ENCODE peak calls at places on chromosomes 6 and 20, in eight cellular contexts. One of them, this sample, is unnamed.
A peak's percentile ranks its signal among the peaks of the same experiment; 100 is the strongest.

GRCh38 chr6:45513331-45513730 is 135.6 kb upstream of the SUPT3H start:
- DNase-seq in kidney glomerular epithelial cell: no peak
- DNase-seq in activated CD4-positive, CD25-positive, alpha-beta regulatory T cell: no peak
- DNase-seq in ACHN: no peak
- DNase-seq in tibial artery: no peak
- DNase-seq in HS-5: no peak
- DNase-seq in LHCN-M2: no peak
- DNase-seq in AG09309: no peak
- DNase-seq in this sample: no peak

GRCh38 chr20:57414867-57415592 is 23.8 kb downstream of the RBM38 start:
- DNase-seq in kidney glomerular epithelial cell: no peak
- DNase-seq in activated CD4-positive, CD25-positive, alpha-beta regulatory T cell: no peak
- DNase-seq in ACHN: no peak
- DNase-seq in tibial artery: no peak
- DNase-seq in HS-5: no peak
- DNase-seq in LHCN-M2: no peak
- DNase-seq in AG09309: no peak
- DNase-seq in this sample: no peak

GRCh38 chr6:79250107-79250514 is 15.6 kb upstream of the HMGN3 start:
- DNase-seq in kidney glomerular epithelial cell: no peak
- DNase-seq in activated CD4-positive, CD25-positive, alpha-beta regulatory T cell: no peak
- DNase-seq in ACHN: peak; percentile 23
- DNase-seq in tibial artery: no peak
- DNase-seq in HS-5: no peak
- DNase-seq in LHCN-M2: no peak
- DNase-seq in AG09309: no peak
- DNase-seq in this sample: no peak

GRCh38 chr6:44630125-44631028 is 242.9 kb downstream of the CDC5L start:
- DNase-seq in kidney glomerular epithelial cell: no peak
- DNase-seq in activated CD4-positive, CD25-positive, alpha-beta regulatory T cell: no peak
- DNase-seq in ACHN: peak; percentile 51
- DNase-seq in tibial artery: no peak
- DNase-seq in HS-5: no peak
- DNase-seq in LHCN-M2: peak; percentile 59
- DNase-seq in AG09309: no peak
- DNase-seq in this sample: peak; percentile 32

GRCh38 chr6:147040041-147040440 is 164.2 kb upstream of the STXBP5 start:
- DNase-seq in kidney glomerular epithelial cell: no peak
- DNase-seq in activated CD4-positive, CD25-positive, alpha-beta regulatory T cell: no peak
- DNase-seq in ACHN: no peak
- DNase-seq in tibial artery: no peak
- DNase-seq in HS-5: no peak
- DNase-seq in LHCN-M2: peak; percentile 30
- DNase-seq in AG09309: peak; percentile 70
- DNase-seq in this sample: no peak

GRCh38 chr6:80622641-80623040 is 516.2 kb downstream of the BCKDHB start:
- DNase-seq in kidney glomerular epithelial cell: no peak
- DNase-seq in activated CD4-positive, CD25-positive, alpha-beta regulatory T cell: no peak
- DNase-seq in ACHN: no peak
- DNase-seq in tibial artery: no peak
- DNase-seq in HS-5: no peak
- DNase-seq in LHCN-M2: peak; percentile 53
- DNase-seq in AG09309: no peak
- DNase-seq in this sample: no peak

GRCh38 chr6:132147530-132148011 is 196.4 kb upstream of the CCN2 start:
- DNase-seq in kidney glomerular epithelial cell: no peak
- DNase-seq in activated CD4-positive, CD25-positive, alpha-beta regulatory T cell: no peak
- DNase-seq in ACHN: no peak
- DNase-seq in tibial artery: no peak
- DNase-seq in HS-5: peak; percentile 97
- DNase-seq in LHCN-M2: peak; percentile 74
- DNase-seq in AG09309: peak; percentile 100
- DNase-seq in this sample: peak; percentile 60

GRCh38 chr6:141326426-141326825 is 806.3 kb upstream of the GJE1 start:
- DNase-seq in kidney glomerular epithelial cell: peak; percentile 94
- DNase-seq in activated CD4-positive, CD25-positive, alpha-beta regulatory T cell: peak; percentile 0
- DNase-seq in ACHN: peak; percentile 94
- DNase-seq in tibial artery: peak; percentile 45
- DNase-seq in HS-5: peak; percentile 98
- DNase-seq in LHCN-M2: peak; percentile 99
- DNase-seq in AG09309: peak; percentile 96
- DNase-seq in this sample: peak; percentile 95

GRCh38 chr6:158707120-158707519 is 57.3 kb downstream of the SYTL3 start:
- DNase-seq in kidney glomerular epithelial cell: peak; percentile 32
- DNase-seq in activated CD4-positive, CD25-positive, alpha-beta regulatory T cell: no peak
- DNase-seq in ACHN: peak; percentile 68
- DNase-seq in tibial artery: no peak
- DNase-seq in HS-5: no peak
- DNase-seq in LHCN-M2: peak; percentile 65
- DNase-seq in AG09309: no peak
- DNase-seq in this sample: peak; percentile 31

GRCh38 chr6:165556116-165556843 is 106.8 kb downstream of the PDE10A start:
- DNase-seq in kidney glomerular epithelial cell: no peak
- DNase-seq in activated CD4-positive, CD25-positive, alpha-beta regulatory T cell: no peak
- DNase-seq in ACHN: peak; percentile 54
- DNase-seq in tibial artery: no peak
- DNase-seq in HS-5: no peak
- DNase-seq in LHCN-M2: peak; percentile 55
- DNase-seq in AG09309: no peak
- DNase-seq in this sample: peak; percentile 46

GRCh38 chr6:40232698-40233097 is 298.4 kb upstream of the MOCS1 start:
- DNase-seq in kidney glomerular epithelial cell: no peak
- DNase-seq in activated CD4-positive, CD25-positive, alpha-beta regulatory T cell: no peak
- DNase-seq in ACHN: no peak
- DNase-seq in tibial artery: no peak
- DNase-seq in HS-5: no peak
- DNase-seq in LHCN-M2: no peak
- DNase-seq in AG09309: no peak
- DNase-seq in this sample: no peak

GRCh38 chr20:5835234-5835845 is 85.1 kb downstream of the SHLD1 start:
- DNase-seq in kidney glomerular epithelial cell: peak; percentile 4
- DNase-seq in activated CD4-positive, CD25-positive, alpha-beta regulatory T cell: no peak
- DNase-seq in ACHN: no peak
- DNase-seq in tibial artery: no peak
- DNase-seq in HS-5: peak; percentile 53
- DNase-seq in LHCN-M2: peak; percentile 83
- DNase-seq in AG09309: no peak
- DNase-seq in this sample: no peak

GRCh38 chr6:29992792-29993191 is 50.5 kb downstream of the HLA-A start:
- DNase-seq in kidney glomerular epithelial cell: no peak
- DNase-seq in activated CD4-positive, CD25-positive, alpha-beta regulatory T cell: no peak
- DNase-seq in ACHN: peak; percentile 25
- DNase-seq in tibial artery: no peak
- DNase-seq in HS-5: peak; percentile 61
- DNase-seq in LHCN-M2: peak; percentile 66
- DNase-seq in AG09309: no peak
- DNase-seq in this sample: peak; percentile 41

GRCh38 chr6:138105880-138106664 is 1.1 kb downstream of the PERP start:
- DNase-seq in kidney glomerular epithelial cell: peak; percentile 49
- DNase-seq in activated CD4-positive, CD25-positive, alpha-beta regulatory T cell: no peak
- DNase-seq in ACHN: peak; percentile 19
- DNase-seq in tibial artery: no peak
- DNase-seq in HS-5: no peak
- DNase-seq in LHCN-M2: no peak
- DNase-seq in AG09309: no peak
- DNase-seq in this sample: no peak

GRCh38 chr20:55471052-55472006 is 534.0 kb downstream of the CBLN4 start:
- DNase-seq in kidney glomerular epithelial cell: no peak
- DNase-seq in activated CD4-positive, CD25-positive, alpha-beta regulatory T cell: no peak
- DNase-seq in ACHN: no peak
- DNase-seq in tibial artery: no peak
- DNase-seq in HS-5: no peak
- DNase-seq in LHCN-M2: no peak
- DNase-seq in AG09309: no peak
- DNase-seq in this sample: no peak

GRCh38 chr6:157445277-157445676 is 64.3 kb downstream of the ZDHHC14 start:
- DNase-seq in kidney glomerular epithelial cell: no peak
- DNase-seq in activated CD4-positive, CD25-positive, alpha-beta regulatory T cell: no peak
- DNase-seq in ACHN: no peak
- DNase-seq in tibial artery: no peak
- DNase-seq in HS-5: no peak
- DNase-seq in LHCN-M2: no peak
- DNase-seq in AG09309: no peak
- DNase-seq in this sample: no peak

GRCh38 chr20:20051767-20052073 is 546 bp downstream of the CRNKL1 start:
- DNase-seq in kidney glomerular epithelial cell: no peak
- DNase-seq in activated CD4-positive, CD25-positive, alpha-beta regulatory T cell: no peak
- DNase-seq in ACHN: no peak
- DNase-seq in tibial artery: no peak
- DNase-seq in HS-5: no peak
- DNase-seq in LHCN-M2: no peak
- DNase-seq in AG09309: no peak
- DNase-seq in this sample: no peak

GRCh38 chr6:136334853-136335252 is 45.2 kb upstream of the BCLAF1 start:
- DNase-seq in kidney glomerular epithelial cell: no peak
- DNase-seq in activated CD4-positive, CD25-positive, alpha-beta regulatory T cell: no peak
- DNase-seq in ACHN: no peak
- DNase-seq in tibial artery: no peak
- DNase-seq in HS-5: no peak
- DNase-seq in LHCN-M2: no peak
- DNase-seq in AG09309: no peak
- DNase-seq in this sample: no peak